ENCODE peak calls at places on chromosomes 12 and 14, in six cellular contexts. H, F, X, J, C and E are unnamed samples. For H3K36me3, the result is how much of the 10 kb centered on the place peaks cover.

GRCh38 chr12:57694459-57695019 is 607 bp downstream of the OS9 start:
- DNase-seq in H (no peak), F (no peak), X (peak), J (no peak), C (no peak), E (no peak)

GRCh38 chr12:10497602-10498001 is 8.1 kb upstream of the EIF2S3B start:
- DNase-seq in H (no peak), F (no peak), X (no peak), J (no peak), C (no peak), E (no peak)

GRCh38 chr12:13179159-13180074 is 17.1 kb upstream of the EMP1 start:
- DNase-seq in H (peak), F (no peak), X (peak), J (no peak), C (no peak), E (no peak)

GRCh38 chr14:59262717-59263469 is 74.4 kb downstream of the DAAM1 start:
- DNase-seq in H (no peak), F (no peak), X (no peak), J (no peak), C (no peak), E (no peak)

GRCh38 chr12:43835264-43835655 is 621 bp upstream of the TMEM117 start:
- DNase-seq in H (no peak), F (no peak), X (no peak), J (no peak), C (no peak), E (no peak)

GRCh38 chr14:59483360-59483759 is 848 bp downstream of the L3HYPDH start:
- DNase-seq in H (no peak), F (no peak), X (no peak), J (no peak), C (peak), E (peak)

GRCh38 chr12:13211859-13212664 is 15.5 kb downstream of the EMP1 start:
- DNase-seq in H (peak), F (peak), X (no peak), J (no peak), C (peak), E (no peak)

GRCh38 chr12:118377005-118377890 is 893 bp downstream of the SUDS3 start:
- DNase-seq in H (no peak), F (no peak), X (peak), J (no peak), C (no peak), E (no peak)

GRCh38 chr12:27619308-27619707 is 76.9 kb upstream of the REP15 start:
- DNase-seq in H (no peak), F (no peak), X (peak), J (no peak), C (peak), E (peak)

GRCh38 chr12:108508243-108508642 is 6.8 kb upstream of the FICD start:
- DNase-seq in H (no peak), F (no peak), X (peak), J (no peak), C (no peak), E (peak)

GRCh38 chr14:61076531-61076930 is 95.5 kb downstream of the SLC38A6 start:
- DNase-seq in H (no peak), F (no peak), X (no peak), J (no peak), C (no peak), E (no peak)

DNA sequence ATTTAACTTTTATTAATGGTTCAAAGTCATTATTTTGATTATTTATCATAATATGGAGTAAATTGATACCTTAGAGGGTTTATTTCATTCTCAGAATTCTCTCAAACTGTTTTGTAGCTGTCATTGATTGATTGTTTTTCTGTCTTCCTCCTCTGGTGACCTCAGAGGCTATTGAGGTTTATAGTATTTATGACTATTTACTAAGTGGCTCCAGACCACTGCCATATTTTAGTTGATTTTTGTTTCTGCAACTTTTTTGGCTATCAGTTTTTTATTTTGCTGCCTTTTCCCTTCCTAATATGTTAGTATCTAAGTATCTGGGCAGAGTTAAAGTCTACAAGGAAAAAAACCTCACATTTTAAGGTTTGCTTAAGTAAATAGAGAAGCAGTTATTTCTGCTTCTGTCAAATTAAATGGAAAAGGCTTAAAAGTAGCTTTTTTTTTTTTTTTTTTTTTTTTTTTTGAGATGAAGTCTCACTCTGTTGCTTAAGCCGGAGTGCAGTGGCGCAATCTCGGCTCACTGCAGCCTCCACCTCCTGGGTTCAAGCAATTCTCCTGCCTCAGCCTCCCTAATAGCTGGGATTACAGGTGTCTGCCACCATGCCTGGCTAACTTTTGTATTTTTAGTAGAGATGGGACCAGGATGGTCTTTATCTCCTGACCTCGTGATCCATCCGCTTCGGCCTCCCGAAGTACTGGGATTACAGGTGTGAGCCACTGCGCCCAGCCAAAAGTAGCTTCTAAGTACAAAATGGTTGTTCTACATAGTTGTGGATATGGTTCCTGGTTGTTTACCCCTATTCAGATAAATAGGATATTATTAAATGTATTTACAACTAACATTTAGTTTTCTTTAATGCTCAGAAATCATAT is 8.2 kb downstream of the MDM2 start:
- DNase-seq in H (no peak), F (no peak), X (no peak), J (no peak), C (no peak), E (no peak)
- H3K36me3 ChIP-seq in H (under half), F (under half), X (half or more), J (under half), C (half or more), E (under half)

GRCh38 chr14:101979666-101980065 is 15.3 kb downstream of the DYNC1H1 start:
- DNase-seq in H (no peak), F (no peak), X (no peak), J (no peak), C (no peak), E (no peak)
- H3K36me3 ChIP-seq in H (under half), F (under half), X (under half), J (under half), C (under half), E (under half)

GRCh38 chr14:73203527-73203926 is 33.8 kb upstream of the PAPLN start:
- DNase-seq in H (no peak), F (no peak), X (no peak), J (no peak), C (no peak), E (no peak)
- H3K36me3 ChIP-seq in H (under half), F (under half), X (under half), J (under half), C (under half), E (under half)

DNA sequence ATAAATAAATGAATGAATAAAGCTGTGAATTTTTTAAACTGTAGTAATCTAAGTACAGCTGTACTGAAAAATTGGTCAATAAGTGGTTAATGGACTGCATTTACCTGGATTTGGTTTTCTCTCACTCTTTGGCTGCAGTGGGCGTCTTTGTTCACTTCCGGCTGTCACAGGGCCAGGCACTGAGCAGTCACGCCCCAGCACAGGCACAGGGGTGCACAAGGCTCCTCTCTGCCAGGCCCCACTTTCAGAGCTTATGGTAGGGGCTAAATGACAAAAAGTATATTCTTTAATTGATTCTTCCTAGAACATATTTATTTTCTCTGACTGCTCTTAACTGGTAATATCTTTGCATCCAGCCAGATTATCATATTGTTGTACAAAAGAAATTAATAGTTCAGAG is 70.6 kb upstream of the DYNC1H1 start:
- DNase-seq in H (no peak), F (no peak), X (no peak), J (no peak), C (no peak), E (no peak)
- H3K36me3 ChIP-seq in H (under half), F (under half), X (under half), J (under half), C (under half), E (under half)

DNA sequence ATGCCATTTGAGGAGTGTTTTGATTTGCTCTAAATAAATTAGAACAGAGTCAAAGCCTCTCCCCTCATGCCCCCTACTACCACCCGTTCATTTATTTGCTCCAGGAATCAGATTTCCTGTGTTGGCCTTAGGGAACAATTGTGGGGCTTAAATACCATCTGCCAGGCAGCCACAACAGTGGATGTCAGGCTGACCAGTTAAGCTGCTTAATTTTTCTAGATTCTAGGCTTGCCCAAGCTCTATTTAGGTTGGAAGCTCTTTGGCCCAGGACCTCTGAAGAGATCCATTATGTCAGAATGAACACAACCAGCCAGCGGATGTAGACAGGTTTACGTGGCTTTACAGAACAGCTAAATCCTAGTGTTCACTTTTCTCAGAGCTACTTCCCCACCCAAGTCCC is 1.0 kb upstream of the TIMELESS start:
- DNase-seq in H (no peak), F (no peak), X (no peak), J (no peak), C (no peak), E (no peak)
- H3K36me3 ChIP-seq in H (under half), F (under half), X (under half), J (under half), C (under half), E (under half)

GRCh38 chr14:64715628-64716412 is 11.6 kb downstream of the PLEKHG3 start:
- DNase-seq in H (peak), F (no peak), X (peak), J (no peak), C (no peak), E (no peak)
- H3K36me3 ChIP-seq in H (under half), F (under half), X (under half), J (under half), C (under half), E (under half)